ENCODE peak calls at places on chromosomes 5 and 9, in eight cellular contexts. H is HepG2, U is mammary epithelial cell, O is MM.1S, T is neural progenitor cell, K is SK-N-SH, Y is GM23338, E is fibroblast of lung. C is an unnamed sample.
A peak's percentile ranks its signal among the peaks of the same experiment; 100 is the strongest.

GRCh38 chr5:71924980-71925379 is 182.3 kb upstream of the MAP1B start:
- DNase-seq in H (no peak), U (no peak), O (no peak), T (no peak), K (no peak), Y (no peak), E (peak; percentile 50), C (peak; percentile 70)

GRCh38 chr5:153159611-153160010 is 330.9 kb upstream of the GRIA1 start:
- DNase-seq in H (no peak), U (peak; percentile 87), O (no peak), T (no peak), K (no peak), Y (no peak), E (peak; percentile 10), C (peak; percentile 78)

GRCh38 chr9:6215562-6215961 is at the start of gene IL33:
- DNase-seq in H (no peak), U (no peak), O (no peak), T (no peak), K (peak; percentile 6), Y (no peak), E (peak; percentile 19), C (peak; percentile 55)

GRCh38 chr5:154199263-154199662 is 8.7 kb downstream of the GALNT10 start:
- DNase-seq in H (peak; percentile 54), U (no peak), O (no peak), T (no peak), K (no peak), Y (no peak), E (no peak), C (no peak)

GRCh38 chr5:79800979-79801827 is 111.6 kb downstream of the CMYA5 start:
- DNase-seq in H (no peak), U (no peak), O (peak; percentile 50), T (no peak), K (no peak), Y (peak; percentile 16), E (peak; percentile 22), C (peak; percentile 5)

GRCh38 chr5:140868721-140869554 is at the start of gene PCDHA11:
- DNase-seq in H (peak; percentile 45), U (no peak), O (peak; percentile 69), T (peak; percentile 63), K (no peak), Y (peak; percentile 87), E (no peak), C (peak; percentile 2)

GRCh38 chr9:131722260-131722659 is 17.6 kb downstream of the RAPGEF1 start:
- DNase-seq in H (no peak), U (no peak), O (no peak), T (no peak), K (peak; percentile 40), Y (peak; percentile 66), E (peak; percentile 62), C (no peak)

GRCh38 chr5:150618588-150619281 is 21.7 kb upstream of the SYNPO start:
- DNase-seq in H (no peak), U (no peak), O (no peak), T (no peak), K (peak; percentile 61), Y (no peak), E (peak; percentile 91), C (no peak)

GRCh38 chr9:129028192-129028966 is at the start of gene SH3GLB2:
- DNase-seq in H (peak; percentile 79), U (peak; percentile 86), O (peak; percentile 87), T (peak; percentile 95), K (peak; percentile 98), Y (peak; percentile 90), E (peak; percentile 97), C (peak; percentile 96)

GRCh38 chr9:124054671-124055212 is 43.2 kb downstream of the LHX2 start:
- DNase-seq in H (peak; percentile 26), U (peak; percentile 83), O (peak; percentile 77), T (no peak), K (no peak), Y (no peak), E (peak; percentile 85), C (peak; percentile 94)

GRCh38 chr9:135215571-135216161 is 128.2 kb downstream of the OLFM1 start:
- DNase-seq in H (no peak), U (peak; percentile 8), O (no peak), T (no peak), K (peak; percentile 52), Y (no peak), E (no peak), C (no peak)

GRCh38 chr9:11204521-11204920 is 591.7 kb upstream of the PTPRD start:
- DNase-seq in H (no peak), U (no peak), O (no peak), T (no peak), K (no peak), Y (peak; percentile 1), E (no peak), C (no peak)

GRCh38 chr5:150637245-150638052 is 3.0 kb upstream of the SYNPO start:
- DNase-seq in H (peak; percentile 75), U (peak; percentile 65), O (no peak), T (peak; percentile 67), K (no peak), Y (peak; percentile 76), E (peak; percentile 83), C (peak; percentile 92)

GRCh38 chr9:105270711-105271110 is 26.3 kb downstream of the SLC44A1 start:
- DNase-seq in H (no peak), U (no peak), O (no peak), T (peak; percentile 50), K (no peak), Y (no peak), E (no peak), C (no peak)

GRCh38 chr9:105280730-105281129 is 36.3 kb downstream of the SLC44A1 start:
- DNase-seq in H (peak; percentile 32), U (peak; percentile 99), O (no peak), T (no peak), K (no peak), Y (no peak), E (no peak), C (peak; percentile 80)

GRCh38 chr9:105278751-105279150 is 34.3 kb downstream of the SLC44A1 start:
- DNase-seq in H (no peak), U (peak; percentile 83), O (no peak), T (no peak), K (no peak), Y (no peak), E (no peak), C (no peak)

GRCh38 chr9:105281272-105281671 is 36.8 kb downstream of the SLC44A1 start:
- DNase-seq in H (no peak), U (peak; percentile 41), O (no peak), T (no peak), K (no peak), Y (no peak), E (no peak), C (peak; percentile 25)

DNA sequence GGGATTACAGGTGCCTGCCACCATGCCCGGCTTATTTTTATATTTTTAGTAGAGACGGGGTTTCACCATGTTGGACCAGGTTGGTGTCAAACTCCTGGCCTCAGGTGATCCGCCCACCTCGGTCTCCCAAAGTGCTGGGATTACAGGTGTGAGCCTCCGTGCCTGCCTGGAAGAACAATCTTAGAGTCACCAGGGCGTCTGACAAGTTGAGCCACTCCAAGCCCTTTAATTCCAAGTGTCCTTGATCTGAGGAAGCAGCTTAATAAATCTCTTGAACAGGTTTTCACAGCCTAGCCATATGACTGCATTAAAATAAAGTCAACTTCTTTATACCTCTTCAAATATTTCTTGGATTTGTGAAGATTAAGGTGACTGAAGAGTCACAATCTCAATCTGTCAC is 31.5 kb downstream of the SLC44A1 start:
- DNase-seq in H (no peak), U (no peak), O (no peak), T (no peak), K (no peak), Y (no peak), E (no peak), C (no peak)
- H3K79me2 ChIP-seq in H (peaks cover 19% of the 10 kb centered on the region), U (peaks cover 20% of the 10 kb centered on the region), O (peaks cover 90% of the 10 kb centered on the region), T (peaks cover 43% of the 10 kb centered on the region), K (no peaks in the 10 kb centered on the region), Y (peaks cover 82% of the 10 kb centered on the region), E (no peaks in the 10 kb centered on the region), C (peaks cover 87% of the 10 kb centered on the region)

DNA sequence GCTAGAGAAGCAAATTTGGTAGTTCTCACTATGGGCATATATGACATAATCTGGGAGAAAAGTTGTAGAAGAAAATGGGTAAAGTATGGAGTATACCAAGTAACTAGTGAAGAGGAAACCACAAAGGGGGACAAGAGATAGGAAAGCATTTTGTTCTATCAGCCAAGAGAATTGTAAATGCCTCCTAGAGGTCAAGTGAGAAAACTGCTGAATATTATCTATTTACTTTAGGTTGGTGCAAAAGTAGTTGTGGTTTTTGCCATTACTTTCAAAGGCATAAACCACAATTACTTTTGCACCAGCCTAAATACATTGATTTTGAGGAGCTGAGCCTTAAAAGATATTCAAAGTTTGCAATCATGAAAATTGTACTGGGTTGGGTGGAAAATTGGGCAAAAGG is 126.7 kb upstream of the GRHPR start:
- DNase-seq in H (no peak), U (no peak), O (peak; percentile 27), T (no peak), K (no peak), Y (peak; percentile 64), E (no peak), C (no peak)
- H3K79me2 ChIP-seq in H (no peaks in the 10 kb centered on the region), U (peaks cover 9% of the 10 kb centered on the region), O (no peaks in the 10 kb centered on the region), T (no peaks in the 10 kb centered on the region), K (peaks cover 29% of the 10 kb centered on the region), Y (no peaks in the 10 kb centered on the region), E (no peaks in the 10 kb centered on the region), C (peaks cover 67% of the 10 kb centered on the region)

GRCh38 chr9:21551401-21551800 is 69.3 kb upstream of the IFNE start:
- DNase-seq in H (no peak), U (no peak), O (no peak), T (no peak), K (no peak), Y (no peak), E (peak; percentile 31), C (no peak)

GRCh38 chr9:21549251-21549765 is 67.2 kb upstream of the IFNE start:
- DNase-seq in H (no peak), U (peak; percentile 83), O (no peak), T (no peak), K (no peak), Y (no peak), E (peak; percentile 99), C (peak; percentile 93)

GRCh38 chr9:21552244-21552825 is 70.2 kb upstream of the IFNE start:
- DNase-seq in H (no peak), U (no peak), O (no peak), T (no peak), K (no peak), Y (no peak), E (peak; percentile 16), C (no peak)

GRCh38 chr9:21549890-21550289 is 67.8 kb upstream of the IFNE start:
- DNase-seq in H (no peak), U (no peak), O (no peak), T (no peak), K (no peak), Y (no peak), E (no peak), C (no peak)

DNA sequence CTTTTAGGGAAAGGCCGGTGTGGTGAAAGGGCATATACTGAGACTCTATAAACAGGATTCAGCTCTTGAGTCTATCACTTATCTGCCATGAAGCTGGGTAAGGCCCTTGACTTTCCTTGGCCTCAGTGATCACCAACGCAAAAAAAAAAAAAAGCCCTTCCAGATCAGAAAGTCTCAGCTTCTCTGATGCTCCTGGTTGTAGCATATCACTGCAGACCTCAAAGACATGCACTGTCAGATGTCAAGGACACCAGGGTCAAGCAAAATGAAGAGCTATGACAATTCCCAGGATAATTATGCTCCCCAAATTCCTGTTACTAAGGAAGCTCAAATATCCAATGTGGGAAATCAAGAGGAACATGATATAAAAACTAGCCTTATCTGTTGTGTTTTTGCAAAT is 68.3 kb upstream of the IFNE start:
- DNase-seq in H (no peak), U (no peak), O (no peak), T (no peak), K (no peak), Y (no peak), E (peak; percentile 18), C (no peak)
- H3K79me2 ChIP-seq in H (no peaks in the 10 kb centered on the region), U (peaks cover 99% of the 10 kb centered on the region), O (no peaks in the 10 kb centered on the region), T (no peaks in the 10 kb centered on the region), K (no peaks in the 10 kb centered on the region), Y (peaks cover 72% of the 10 kb centered on the region), E (peaks cover 98% of the 10 kb centered on the region), C (peaks cover 100% of the 10 kb centered on the region)

GRCh38 chr9:20550326-20550725 is 72.0 kb downstream of the MLLT3 start:
- DNase-seq in H (no peak), U (no peak), O (no peak), T (no peak), K (no peak), Y (no peak), E (no peak), C (peak; percentile 9)
- H3K79me2 ChIP-seq in H (peaks cover 3% of the 10 kb centered on the region), U (no peaks in the 10 kb centered on the region), O (peaks cover 57% of the 10 kb centered on the region), T (no peaks in the 10 kb centered on the region), K (no peaks in the 10 kb centered on the region), Y (no peaks in the 10 kb centered on the region), E (no peaks in the 10 kb centered on the region), C (peaks cover 63% of the 10 kb centered on the region)

C was measured in GM23248.